ENCODE peak calls at places on chromosomes 1 and 21, in nine cellular contexts. One of them, this sample, is unnamed.
A peak's percentile ranks its signal among the peaks of the same experiment; 100 is the strongest.

GRCh38 chr21:25895565-25896205 is 160.9 kb downstream of the GABPA start:
- DNase-seq in Jurkat, Clone E6-1: no peak
- DNase-seq in iPS DF 19.7: no peak
- DNase-seq in AG04450: no peak
- DNase-seq in GM13977: no peak
- DNase-seq in activated T-helper 1 cell treated with anti-CD3 and anti-CD28 coated beads, Interleukin-2, amount 50 U/mL, for 16 hours: no peak
- DNase-seq in AML-193: peak; percentile 5
- DNase-seq in ELR: peak; percentile 69
- DNase-seq in SW 1271: peak; percentile 54
- DNase-seq in this sample: peak; percentile 74

GRCh38 chr1:3679799-3680453 is 27.6 kb downstream of the TP73 start:
- DNase-seq in AG04450: no peak
- DNase-seq in GM13977: no peak
- DNase-seq in AML-193: no peak
- DNase-seq in iPS DF 19.7: no peak
- DNase-seq in ELR: no peak
- DNase-seq in SW 1271: no peak
- DNase-seq in activated T-helper 1 cell treated with anti-CD3 and anti-CD28 coated beads, Interleukin-2, amount 50 U/mL, for 16 hours: no peak
- DNase-seq in Jurkat, Clone E6-1: no peak
- DNase-seq in this sample: no peak

GRCh38 chr1:79188371-79188770 is 181.8 kb upstream of the ADGRL4 start:
- DNase-seq in iPS DF 19.7: no peak
- DNase-seq in GM13977: no peak
- DNase-seq in Jurkat, Clone E6-1: no peak
- DNase-seq in ELR: peak; percentile 78
- DNase-seq in AML-193: no peak
- DNase-seq in SW 1271: peak; percentile 66
- DNase-seq in AG04450: no peak
- DNase-seq in activated T-helper 1 cell treated with anti-CD3 and anti-CD28 coated beads, Interleukin-2, amount 50 U/mL, for 16 hours: no peak
- DNase-seq in this sample: no peak

GRCh38 chr1:63790989-63791388 is 17.2 kb downstream of the ROR1 start:
- DNase-seq in ELR: no peak
- DNase-seq in SW 1271: no peak
- DNase-seq in activated T-helper 1 cell treated with anti-CD3 and anti-CD28 coated beads, Interleukin-2, amount 50 U/mL, for 16 hours: no peak
- DNase-seq in AG04450: no peak
- DNase-seq in Jurkat, Clone E6-1: no peak
- DNase-seq in iPS DF 19.7: no peak
- DNase-seq in GM13977: no peak
- DNase-seq in AML-193: no peak
- DNase-seq in this sample: no peak

GRCh38 chr1:10429868-10430215 is 391 bp upstream of the CENPS start:
- DNase-seq in AG04450: no peak
- DNase-seq in AML-193: peak; percentile 41
- DNase-seq in SW 1271: no peak
- DNase-seq in Jurkat, Clone E6-1: no peak
- DNase-seq in GM13977: no peak
- DNase-seq in activated T-helper 1 cell treated with anti-CD3 and anti-CD28 coated beads, Interleukin-2, amount 50 U/mL, for 16 hours: no peak
- DNase-seq in iPS DF 19.7: no peak
- DNase-seq in ELR: peak; percentile 20
- DNase-seq in this sample: no peak

GRCh38 chr1:33231166-33231565 is 25.1 kb upstream of the ZNF362 start:
- DNase-seq in activated T-helper 1 cell treated with anti-CD3 and anti-CD28 coated beads, Interleukin-2, amount 50 U/mL, for 16 hours: no peak
- DNase-seq in GM13977: no peak
- DNase-seq in SW 1271: no peak
- DNase-seq in AML-193: no peak
- DNase-seq in AG04450: no peak
- DNase-seq in Jurkat, Clone E6-1: no peak
- DNase-seq in ELR: no peak
- DNase-seq in iPS DF 19.7: no peak
- DNase-seq in this sample: no peak

GRCh38 chr1:6521502-6521901 is 30.0 kb upstream of the PLEKHG5 start:
- DNase-seq in ELR: peak; percentile 87
- DNase-seq in AML-193: no peak
- DNase-seq in iPS DF 19.7: no peak
- DNase-seq in Jurkat, Clone E6-1: no peak
- DNase-seq in SW 1271: no peak
- DNase-seq in activated T-helper 1 cell treated with anti-CD3 and anti-CD28 coated beads, Interleukin-2, amount 50 U/mL, for 16 hours: no peak
- DNase-seq in GM13977: no peak
- DNase-seq in AG04450: no peak
- DNase-seq in this sample: no peak

GRCh38 chr21:41868062-41868710 is 11.0 kb downstream of the PRDM15 start:
- DNase-seq in GM13977: peak; percentile 68
- DNase-seq in SW 1271: no peak
- DNase-seq in Jurkat, Clone E6-1: no peak
- DNase-seq in iPS DF 19.7: no peak
- DNase-seq in AG04450: no peak
- DNase-seq in ELR: peak; percentile 30
- DNase-seq in activated T-helper 1 cell treated with anti-CD3 and anti-CD28 coated beads, Interleukin-2, amount 50 U/mL, for 16 hours: no peak
- DNase-seq in AML-193: no peak
- DNase-seq in this sample: peak; percentile 98

GRCh38 chr1:45198185-45198584 is 8.2 kb downstream of the ZSWIM5 start:
- DNase-seq in GM13977: no peak
- DNase-seq in iPS DF 19.7: no peak
- DNase-seq in Jurkat, Clone E6-1: no peak
- DNase-seq in AG04450: no peak
- DNase-seq in AML-193: no peak
- DNase-seq in activated T-helper 1 cell treated with anti-CD3 and anti-CD28 coated beads, Interleukin-2, amount 50 U/mL, for 16 hours: no peak
- DNase-seq in SW 1271: no peak
- DNase-seq in ELR: no peak
- DNase-seq in this sample: no peak

GRCh38 chr1:201751872-201752271 is 77.1 kb upstream of the IPO9 start:
- DNase-seq in AG04450: no peak
- DNase-seq in AML-193: no peak
- DNase-seq in activated T-helper 1 cell treated with anti-CD3 and anti-CD28 coated beads, Interleukin-2, amount 50 U/mL, for 16 hours: no peak
- DNase-seq in ELR: peak; percentile 46
- DNase-seq in Jurkat, Clone E6-1: no peak
- DNase-seq in GM13977: no peak
- DNase-seq in SW 1271: no peak
- DNase-seq in iPS DF 19.7: no peak
- DNase-seq in this sample: no peak

GRCh38 chr21:44751799-44752636 is 40.6 kb upstream of the TSPEAR start:
- DNase-seq in SW 1271: no peak
- DNase-seq in AG04450: no peak
- DNase-seq in iPS DF 19.7: no peak
- DNase-seq in GM13977: no peak
- DNase-seq in activated T-helper 1 cell treated with anti-CD3 and anti-CD28 coated beads, Interleukin-2, amount 50 U/mL, for 16 hours: no peak
- DNase-seq in ELR: no peak
- DNase-seq in Jurkat, Clone E6-1: no peak
- DNase-seq in AML-193: no peak
- DNase-seq in this sample: no peak

GRCh38 chr1:6033986-6034749 is 11.5 kb upstream of the KCNAB2 start:
- DNase-seq in AML-193: no peak
- DNase-seq in activated T-helper 1 cell treated with anti-CD3 and anti-CD28 coated beads, Interleukin-2, amount 50 U/mL, for 16 hours: no peak
- DNase-seq in AG04450: no peak
- DNase-seq in Jurkat, Clone E6-1: no peak
- DNase-seq in iPS DF 19.7: peak; percentile 47
- DNase-seq in ELR: peak; percentile 44
- DNase-seq in SW 1271: no peak
- DNase-seq in GM13977: no peak
- DNase-seq in this sample: peak; percentile 49

GRCh38 chr1:160553778-160554177 is 25.5 kb downstream of the CD84 start:
- DNase-seq in AG04450: no peak
- DNase-seq in GM13977: no peak
- DNase-seq in ELR: no peak
- DNase-seq in Jurkat, Clone E6-1: no peak
- DNase-seq in AML-193: no peak
- DNase-seq in activated T-helper 1 cell treated with anti-CD3 and anti-CD28 coated beads, Interleukin-2, amount 50 U/mL, for 16 hours: no peak
- DNase-seq in SW 1271: no peak
- DNase-seq in iPS DF 19.7: no peak
- DNase-seq in this sample: peak; percentile 40

GRCh38 chr1:25917996-25918395 is 11.8 kb upstream of the STMN1 start:
- DNase-seq in iPS DF 19.7: no peak
- DNase-seq in GM13977: no peak
- DNase-seq in AML-193: no peak
- DNase-seq in Jurkat, Clone E6-1: peak; percentile 87
- DNase-seq in AG04450: no peak
- DNase-seq in activated T-helper 1 cell treated with anti-CD3 and anti-CD28 coated beads, Interleukin-2, amount 50 U/mL, for 16 hours: no peak
- DNase-seq in ELR: no peak
- DNase-seq in SW 1271: no peak
- DNase-seq in this sample: no peak

GRCh38 chr1:32101233-32101681 is 6.6 kb upstream of the KPNA6 start:
- DNase-seq in AG04450: no peak
- DNase-seq in AML-193: no peak
- DNase-seq in GM13977: no peak
- DNase-seq in ELR: peak; percentile 81
- DNase-seq in Jurkat, Clone E6-1: no peak
- DNase-seq in activated T-helper 1 cell treated with anti-CD3 and anti-CD28 coated beads, Interleukin-2, amount 50 U/mL, for 16 hours: no peak
- DNase-seq in SW 1271: peak; percentile 38
- DNase-seq in iPS DF 19.7: no peak
- DNase-seq in this sample: no peak

GRCh38 chr21:33866851-33867250 is 48.8 kb downstream of the ATP5PO start:
- DNase-seq in Jurkat, Clone E6-1: no peak
- DNase-seq in iPS DF 19.7: no peak
- DNase-seq in AML-193: no peak
- DNase-seq in AG04450: no peak
- DNase-seq in activated T-helper 1 cell treated with anti-CD3 and anti-CD28 coated beads, Interleukin-2, amount 50 U/mL, for 16 hours: no peak
- DNase-seq in GM13977: no peak
- DNase-seq in SW 1271: no peak
- DNase-seq in ELR: peak; percentile 68
- DNase-seq in this sample: no peak

GRCh38 chr1:30740251-30740951 is 17.0 kb upstream of the MATN1 start:
- DNase-seq in GM13977: no peak
- DNase-seq in iPS DF 19.7: no peak
- DNase-seq in AG04450: no peak
- DNase-seq in activated T-helper 1 cell treated with anti-CD3 and anti-CD28 coated beads, Interleukin-2, amount 50 U/mL, for 16 hours: no peak
- DNase-seq in Jurkat, Clone E6-1: no peak
- DNase-seq in AML-193: no peak
- DNase-seq in ELR: no peak
- DNase-seq in SW 1271: no peak
- DNase-seq in this sample: no peak

GRCh38 chr1:227429447-227430359 is 111.4 kb upstream of the CDC42BPA start:
- DNase-seq in SW 1271: no peak
- DNase-seq in AG04450: no peak
- DNase-seq in Jurkat, Clone E6-1: no peak
- DNase-seq in AML-193: no peak
- DNase-seq in ELR: peak; percentile 77
- DNase-seq in activated T-helper 1 cell treated with anti-CD3 and anti-CD28 coated beads, Interleukin-2, amount 50 U/mL, for 16 hours: no peak
- DNase-seq in iPS DF 19.7: no peak
- DNase-seq in GM13977: no peak
- DNase-seq in this sample: no peak

GRCh38 chr1:20063861-20064292 is 6.1 kb upstream of the PLA2G5 start:
- DNase-seq in activated T-helper 1 cell treated with anti-CD3 and anti-CD28 coated beads, Interleukin-2, amount 50 U/mL, for 16 hours: no peak
- DNase-seq in Jurkat, Clone E6-1: no peak
- DNase-seq in AG04450: peak; percentile 29
- DNase-seq in SW 1271: peak; percentile 23
- DNase-seq in ELR: peak; percentile 87
- DNase-seq in iPS DF 19.7: no peak
- DNase-seq in AML-193: no peak
- DNase-seq in GM13977: no peak
- DNase-seq in this sample: no peak

GRCh38 chr1:199272690-199273089 is 633.9 kb downstream of the PTPRC start:
- DNase-seq in GM13977: peak; percentile 45
- DNase-seq in Jurkat, Clone E6-1: no peak
- DNase-seq in AG04450: peak; percentile 84
- DNase-seq in SW 1271: peak; percentile 93
- DNase-seq in ELR: peak; percentile 97
- DNase-seq in activated T-helper 1 cell treated with anti-CD3 and anti-CD28 coated beads, Interleukin-2, amount 50 U/mL, for 16 hours: no peak
- DNase-seq in iPS DF 19.7: no peak
- DNase-seq in AML-193: no peak
- DNase-seq in this sample: no peak

GRCh38 chr1:221567859-221568507 is 173.9 kb downstream of the DUSP10 start:
- DNase-seq in SW 1271: no peak
- DNase-seq in GM13977: no peak
- DNase-seq in iPS DF 19.7: no peak
- DNase-seq in activated T-helper 1 cell treated with anti-CD3 and anti-CD28 coated beads, Interleukin-2, amount 50 U/mL, for 16 hours: no peak
- DNase-seq in AML-193: no peak
- DNase-seq in AG04450: no peak
- DNase-seq in ELR: no peak
- DNase-seq in Jurkat, Clone E6-1: no peak
- DNase-seq in this sample: no peak

GRCh38 chr1:222889445-222889844 is 74.6 kb downstream of the DISP1 start:
- DNase-seq in AG04450: no peak
- DNase-seq in SW 1271: no peak
- DNase-seq in ELR: peak; percentile 70
- DNase-seq in Jurkat, Clone E6-1: no peak
- DNase-seq in iPS DF 19.7: no peak
- DNase-seq in AML-193: no peak
- DNase-seq in activated T-helper 1 cell treated with anti-CD3 and anti-CD28 coated beads, Interleukin-2, amount 50 U/mL, for 16 hours: no peak
- DNase-seq in GM13977: no peak
- DNase-seq in this sample: no peak

GRCh38 chr1:110234691-110235090 is 24.6 kb downstream of the KCNC4 start:
- DNase-seq in AG04450: no peak
- DNase-seq in iPS DF 19.7: no peak
- DNase-seq in AML-193: no peak
- DNase-seq in Jurkat, Clone E6-1: no peak
- DNase-seq in GM13977: no peak
- DNase-seq in SW 1271: no peak
- DNase-seq in activated T-helper 1 cell treated with anti-CD3 and anti-CD28 coated beads, Interleukin-2, amount 50 U/mL, for 16 hours: no peak
- DNase-seq in ELR: peak; percentile 72
- DNase-seq in this sample: no peak

GRCh38 chr21:43885721-43886120 is 20.7 kb downstream of the AGPAT3 start:
- DNase-seq in activated T-helper 1 cell treated with anti-CD3 and anti-CD28 coated beads, Interleukin-2, amount 50 U/mL, for 16 hours: no peak
- DNase-seq in iPS DF 19.7: no peak
- DNase-seq in GM13977: no peak
- DNase-seq in ELR: no peak
- DNase-seq in Jurkat, Clone E6-1: no peak
- DNase-seq in AML-193: no peak
- DNase-seq in AG04450: no peak
- DNase-seq in SW 1271: no peak
- DNase-seq in this sample: no peak

GRCh38 chr1:5493708-5494390 is 498.4 kb downstream of the NPHP4 start:
- DNase-seq in GM13977: no peak
- DNase-seq in Jurkat, Clone E6-1: no peak
- DNase-seq in ELR: no peak
- DNase-seq in SW 1271: no peak
- DNase-seq in AG04450: no peak
- DNase-seq in iPS DF 19.7: no peak
- DNase-seq in activated T-helper 1 cell treated with anti-CD3 and anti-CD28 coated beads, Interleukin-2, amount 50 U/mL, for 16 hours: no peak
- DNase-seq in AML-193: no peak
- DNase-seq in this sample: no peak

GRCh38 chr1:22411589-22411988 is 40.1 kb upstream of the ZBTB40 start:
- DNase-seq in AML-193: no peak
- DNase-seq in GM13977: no peak
- DNase-seq in ELR: no peak
- DNase-seq in AG04450: no peak
- DNase-seq in iPS DF 19.7: no peak
- DNase-seq in activated T-helper 1 cell treated with anti-CD3 and anti-CD28 coated beads, Interleukin-2, amount 50 U/mL, for 16 hours: no peak
- DNase-seq in Jurkat, Clone E6-1: no peak
- DNase-seq in SW 1271: no peak
- DNase-seq in this sample: no peak

GRCh38 chr1:27864264-27864895 is 8.0 kb upstream of the THEMIS2 start:
- DNase-seq in SW 1271: no peak
- DNase-seq in AML-193: peak; percentile 82
- DNase-seq in activated T-helper 1 cell treated with anti-CD3 and anti-CD28 coated beads, Interleukin-2, amount 50 U/mL, for 16 hours: no peak
- DNase-seq in AG04450: no peak
- DNase-seq in ELR: no peak
- DNase-seq in iPS DF 19.7: no peak
- DNase-seq in GM13977: peak; percentile 58
- DNase-seq in Jurkat, Clone E6-1: no peak
- DNase-seq in this sample: no peak

GRCh38 chr1:241632987-241633386 is 7.2 kb downstream of the CHML start:
- DNase-seq in SW 1271: no peak
- DNase-seq in activated T-helper 1 cell treated with anti-CD3 and anti-CD28 coated beads, Interleukin-2, amount 50 U/mL, for 16 hours: no peak
- DNase-seq in iPS DF 19.7: no peak
- DNase-seq in Jurkat, Clone E6-1: no peak
- DNase-seq in GM13977: no peak
- DNase-seq in ELR: no peak
- DNase-seq in AG04450: no peak
- DNase-seq in AML-193: no peak
- DNase-seq in this sample: no peak

GRCh38 chr1:16717174-16718108 is 22.9 kb upstream of the RNU1-4 start:
- DNase-seq in AML-193: no peak
- DNase-seq in SW 1271: no peak
- DNase-seq in Jurkat, Clone E6-1: no peak
- DNase-seq in activated T-helper 1 cell treated with anti-CD3 and anti-CD28 coated beads, Interleukin-2, amount 50 U/mL, for 16 hours: no peak
- DNase-seq in iPS DF 19.7: no peak
- DNase-seq in GM13977: peak; percentile 27
- DNase-seq in AG04450: no peak
- DNase-seq in ELR: no peak
- DNase-seq in this sample: no peak

GRCh38 chr1:54407957-54408700 is 1.9 kb upstream of the SSBP3 start:
- DNase-seq in GM13977: no peak
- DNase-seq in activated T-helper 1 cell treated with anti-CD3 and anti-CD28 coated beads, Interleukin-2, amount 50 U/mL, for 16 hours: no peak
- DNase-seq in AML-193: peak; percentile 43
- DNase-seq in SW 1271: peak; percentile 18
- DNase-seq in AG04450: peak; percentile 47
- DNase-seq in iPS DF 19.7: no peak
- DNase-seq in ELR: peak; percentile 90
- DNase-seq in Jurkat, Clone E6-1: no peak
- DNase-seq in this sample: no peak

GRCh38 chr1:150961756-150962155 is 12.9 kb downstream of the CERS2 start:
- DNase-seq in iPS DF 19.7: no peak
- DNase-seq in Jurkat, Clone E6-1: no peak
- DNase-seq in ELR: no peak
- DNase-seq in AML-193: no peak
- DNase-seq in activated T-helper 1 cell treated with anti-CD3 and anti-CD28 coated beads, Interleukin-2, amount 50 U/mL, for 16 hours: no peak
- DNase-seq in SW 1271: no peak
- DNase-seq in AG04450: no peak
- DNase-seq in GM13977: no peak
- DNase-seq in this sample: no peak